ENCODE peak calls at places on chromosomes 13 and 19, in seven cellular contexts. U is stimulated activated CD4-positive, alpha-beta T cell treated with anti-CD3 and anti-CD28 coated beads, Interleukin-2, amount 100 ng/mL, for 48 hours; K is naive thymus-derived CD8-positive, alpha-beta T cell; C is HFFc6; G is NCI-H345; R is mammary epithelial cell; Z is adrenal gland. P is an unnamed sample.

GRCh38 chr19:3402631-3403443 is 36.5 kb downstream of the NFIC start:
- DNase-seq in Z (no peak), R (no peak), K (no peak), G (no peak), C (no peak), U (no peak), P (no peak)

GRCh38 chr13:62767473-62767872 is 1351.8 kb upstream of the PCDH20 start:
- DNase-seq in G (no peak), R (no peak), U (no peak), C (no peak), K (no peak), Z (no peak), P (no peak)

GRCh38 chr13:102597029-102598015 is 536 bp downstream of the TPP2 start:
- DNase-seq in C (peak; percentile 15), Z (no peak), U (no peak), K (peak; percentile 5), G (no peak), R (peak; percentile 18), P (no peak)

GRCh38 chr13:69589531-69589930 is 518.1 kb upstream of the ATXN8OS start:
- DNase-seq in G (no peak), C (no peak), R (no peak), K (no peak), U (no peak), Z (no peak), P (no peak)

GRCh38 chr13:97122381-97122996 is 99.6 kb upstream of the MBNL2 start:
- DNase-seq in Z (no peak), K (no peak), U (no peak), G (peak; percentile 47), C (peak; percentile 78), R (peak; percentile 94), P (peak; percentile 20)

GRCh38 chr19:57028804-57029525 is 90.8 kb upstream of the USP29 start:
- DNase-seq in Z (no peak), K (no peak), U (no peak), C (no peak), R (no peak), G (no peak), P (no peak)

GRCh38 chr13:98582947-98583346 is 6.0 kb upstream of the STK24 start:
- DNase-seq in Z (no peak), K (no peak), R (peak; percentile 91), G (no peak), U (no peak), C (no peak), P (no peak)

GRCh38 chr13:30715357-30715756 is 20.0 kb upstream of the ALOX5AP start:
- DNase-seq in C (no peak), Z (no peak), G (no peak), R (no peak), U (no peak), K (no peak), P (no peak)

P was measured in RCC 7860.